ENCODE peak calls at places on chromosomes 6 and 20, in six cellular contexts. V is cardiac fibroblast; A is naive thymus-derived CD8-positive, alpha-beta T cell; D is NCI-H2081; Z is activated CD8-positive, alpha-beta memory T cell treated with anti-CD3 and anti-CD28 coated beads, Interleukin-2, amount 50 U/mL, for 4 hours; G is NCI-H345. O is an unnamed sample.

GRCh38 chr20:1861996-1862664 is 33.1 kb upstream of the SIRPA start:
- DNase-seq in A (no peak), Z (no peak), G (no peak), V (no peak), D (no peak), O (no peak)

GRCh38 chr20:35909176-35909575 is 45.1 kb downstream of the SCAND1 start:
- DNase-seq in A (no peak), G (no peak), V (no peak), D (no peak), Z (no peak), O (no peak)

GRCh38 chr6:162907876-162908481 is 180.2 kb downstream of the PACRG start:
- DNase-seq in A (no peak), G (no peak), V (peak), D (no peak), Z (no peak), O (no peak)

GRCh38 chr6:41608443-41609151 is 29.7 kb upstream of the MDFI start:
- DNase-seq in G (no peak), V (no peak), Z (no peak), D (no peak), A (no peak), O (no peak)

GRCh38 chr6:131950767-131951575 is at the start of gene CCN2:
- DNase-seq in V (peak), G (no peak), D (peak), A (no peak), Z (no peak), O (no peak)

GRCh38 chr20:50762435-50763201 is 31.2 kb downstream of the PARD6B start:
- DNase-seq in Z (no peak), V (peak), A (no peak), D (peak), G (no peak), O (no peak)

GRCh38 chr6:105757512-105758200 is 328.5 kb upstream of the PRDM1 start:
- DNase-seq in A (no peak), D (peak), G (peak), V (no peak), Z (no peak), O (no peak)

GRCh38 chr6:111972714-111973678 is 80.9 kb upstream of the CCN6 start:
- DNase-seq in A (peak), G (no peak), V (peak), D (no peak), Z (peak), O (peak)

GRCh38 chr6:99589290-99589672 is 17.4 kb upstream of the PRDM13 start:
- DNase-seq in A (no peak), G (peak), D (peak), V (no peak), Z (no peak), O (no peak)

GRCh38 chr6:11810039-11810541 is 31.5 kb upstream of the ADTRP start:
- DNase-seq in V (peak), D (peak), A (no peak), G (no peak), Z (no peak), O (no peak)

GRCh38 chr6:15305496-15305895 is 59.6 kb downstream of the JARID2 start:
- DNase-seq in V (no peak), D (no peak), A (no peak), G (no peak), Z (no peak), O (no peak)

O was measured in CD4-positive, alpha-beta T cell.